ENCODE peak calls at places on chromosomes 7 and 10, in six cellular contexts. R, Y, S, P, X and W are unnamed samples.

GRCh38 chr10:17059197-17059688 is 70.4 kb downstream of the CUBN start:
- DNase-seq in R (no peak), Y (peak), S (no peak), P (no peak), X (no peak), W (no peak)

GRCh38 chr7:157306836-157307533 is 29.8 kb upstream of the DNAJB6 start:
- DNase-seq in R (no peak), Y (no peak), S (no peak), P (no peak), X (no peak), W (no peak)

GRCh38 chr10:75705426-75705825 is 274.0 kb downstream of the LRMDA start:
- DNase-seq in R (no peak), Y (no peak), S (no peak), P (no peak), X (no peak), W (no peak)

GRCh38 chr10:110268442-110268841 is 36.3 kb downstream of the SMNDC1 start:
- DNase-seq in R (no peak), Y (no peak), S (no peak), P (no peak), X (no peak), W (no peak)

GRCh38 chr10:98536551-98536950 is 89.8 kb upstream of the HPS1 start:
- DNase-seq in R (no peak), Y (peak), S (no peak), P (no peak), X (no peak), W (no peak)

GRCh38 chr7:28405662-28406061 is 6.7 kb upstream of the CREB5 start:
- DNase-seq in R (no peak), Y (peak), S (no peak), P (peak), X (no peak), W (no peak)

GRCh38 chr10:81018898-81019890 is 481.5 kb downstream of the SH2D4B start:
- DNase-seq in R (peak), Y (peak), S (no peak), P (peak), X (no peak), W (no peak)

GRCh38 chr10:52446391-52446790 is 132.3 kb downstream of the DKK1 start:
- DNase-seq in R (no peak), Y (no peak), S (no peak), P (no peak), X (no peak), W (no peak)

GRCh38 chr10:72425133-72425532 is 70.4 kb upstream of the DNAJB12 start:
- DNase-seq in R (no peak), Y (no peak), S (no peak), P (no peak), X (no peak), W (no peak)

GRCh38 chr7:98265841-98266271 is 13.8 kb upstream of the TECPR1 start:
- DNase-seq in R (no peak), Y (peak), S (no peak), P (no peak), X (no peak), W (peak)

GRCh38 chr7:87506243-87507180 is 31.0 kb upstream of the ABCB4 start:
- DNase-seq in R (peak), Y (peak), S (no peak), P (no peak), X (no peak), W (no peak)

GRCh38 chr10:52951819-52952218 is 179.2 kb upstream of the MBL2 start:
- DNase-seq in R (peak), Y (peak), S (peak), P (no peak), X (no peak), W (no peak)

GRCh38 chr7:117296066-117296465 is 26.8 kb downstream of the WNT2 start:
- DNase-seq in R (no peak), Y (no peak), S (no peak), P (no peak), X (no peak), W (no peak)

GRCh38 chr7:83410989-83411591 is 237.8 kb downstream of the SEMA3E start:
- DNase-seq in R (peak), Y (peak), S (no peak), P (no peak), X (no peak), W (peak)

GRCh38 chr10:1367938-1368697 is 311.9 kb downstream of the WDR37 start:
- DNase-seq in R (no peak), Y (no peak), S (no peak), P (no peak), X (no peak), W (no peak)

GRCh38 chr7:95476904-95477594 is 8.7 kb upstream of the ASB4 start:
- DNase-seq in R (peak), Y (peak), S (peak), P (peak), X (no peak), W (peak)

GRCh38 chr7:151168022-151168786 is 710 bp upstream of the GBX1 start:
- DNase-seq in R (peak), Y (no peak), S (peak), P (no peak), X (no peak), W (no peak)

GRCh38 chr7:38463277-38464224 is 167.6 kb downstream of the AMPH start:
- DNase-seq in R (peak), Y (peak), S (no peak), P (peak), X (peak), W (peak)

GRCh38 chr7:66205736-66206080 is 574 bp downstream of the TPST1 start:
- DNase-seq in R (no peak), Y (no peak), S (peak), P (no peak), X (no peak), W (no peak)

GRCh38 chr10:4717670-4718069 is 108.3 kb upstream of the AKR1E2 start:
- DNase-seq in R (no peak), Y (no peak), S (no peak), P (no peak), X (no peak), W (no peak)

GRCh38 chr10:25675615-25676014 is 258.4 kb upstream of the MYO3A start:
- DNase-seq in R (no peak), Y (no peak), S (no peak), P (no peak), X (no peak), W (no peak)

GRCh38 chr7:155674556-155674955 is 30.1 kb downstream of the RBM33 start:
- DNase-seq in R (no peak), Y (no peak), S (no peak), P (no peak), X (no peak), W (no peak)

GRCh38 chr7:31044531-31044930 is 7.6 kb upstream of the ADCYAP1R1 start:
- DNase-seq in R (no peak), Y (no peak), S (no peak), P (no peak), X (no peak), W (no peak)

GRCh38 chr7:7761340-7761973 is 43.0 kb upstream of the RPA3 start:
- DNase-seq in R (peak), Y (peak), S (peak), P (no peak), X (no peak), W (no peak)